ENCODE peak calls at places on chromosomes 2 and 18, in ten cellular contexts. L is HL-60, F is MM.1S, J is Caco-2, R is brain microvascular endothelial cell, E is AG09309, Y is mammary epithelial cell, W is A673, S is body of pancreas, U is HFF-Myc. V is an unnamed sample.

GRCh38 chr2:11683486-11683885 is 13.5 kb upstream of the NTSR2 start:
- DNase-seq in L (no peak), F (no peak), J (no peak), R (no peak), E (no peak), Y (no peak), W (no peak), S (peak), U (no peak), V (no peak)

GRCh38 chr2:187575081-187576067 is 21.1 kb upstream of the TFPI start:
- DNase-seq in L (no peak), F (no peak), J (no peak), R (no peak), E (no peak), Y (no peak), W (no peak), S (no peak), U (no peak), V (peak)

GRCh38 chr18:68448736-68449135 is 266.2 kb downstream of the TMX3 start:
- DNase-seq in L (no peak), F (no peak), J (no peak), R (peak), E (peak), Y (peak), W (no peak), S (no peak), U (no peak), V (no peak)

GRCh38 chr2:98253461-98254073 is 92.7 kb upstream of the CNGA3 start:
- DNase-seq in L (no peak), F (no peak), J (no peak), R (no peak), E (no peak), Y (peak), W (no peak), S (no peak), U (no peak), V (peak)

GRCh38 chr18:13375302-13376255 is 157.0 kb downstream of the LDLRAD4 start:
- DNase-seq in L (no peak), F (no peak), J (no peak), R (peak), E (peak), Y (peak), W (peak), S (peak), U (peak), V (peak)

GRCh38 chr2:163465440-163465839 is 270.4 kb downstream of the FIGN start:
- DNase-seq in L (no peak), F (no peak), J (no peak), R (no peak), E (no peak), Y (no peak), W (no peak), S (no peak), U (no peak), V (no peak)

GRCh38 chr2:23788100-23788499 is 138.8 kb downstream of the ATAD2B start:
- DNase-seq in L (peak), F (no peak), J (no peak), R (no peak), E (no peak), Y (no peak), W (no peak), S (no peak), U (no peak), V (no peak)

GRCh38 chr2:219570924-219571310 is 422 bp downstream of the OBSL1 start:
- DNase-seq in L (no peak), F (no peak), J (peak), R (no peak), E (no peak), Y (peak), W (no peak), S (no peak), U (no peak), V (peak)

GRCh38 chr18:58344080-58344670 is 284.7 kb downstream of the ALPK2 start:
- DNase-seq in L (no peak), F (no peak), J (no peak), R (no peak), E (no peak), Y (no peak), W (no peak), S (no peak), U (no peak), V (no peak)

GRCh38 chr2:26471278-26471677 is 6.6 kb downstream of the OTOF start:
- DNase-seq in L (no peak), F (no peak), J (no peak), R (no peak), E (no peak), Y (no peak), W (no peak), S (no peak), U (no peak), V (no peak)

GRCh38 chr2:14197293-14197692 is 435.2 kb upstream of the LRATD1 start:
- DNase-seq in L (no peak), F (no peak), J (no peak), R (no peak), E (no peak), Y (no peak), W (no peak), S (no peak), U (no peak), V (no peak)

DNA sequence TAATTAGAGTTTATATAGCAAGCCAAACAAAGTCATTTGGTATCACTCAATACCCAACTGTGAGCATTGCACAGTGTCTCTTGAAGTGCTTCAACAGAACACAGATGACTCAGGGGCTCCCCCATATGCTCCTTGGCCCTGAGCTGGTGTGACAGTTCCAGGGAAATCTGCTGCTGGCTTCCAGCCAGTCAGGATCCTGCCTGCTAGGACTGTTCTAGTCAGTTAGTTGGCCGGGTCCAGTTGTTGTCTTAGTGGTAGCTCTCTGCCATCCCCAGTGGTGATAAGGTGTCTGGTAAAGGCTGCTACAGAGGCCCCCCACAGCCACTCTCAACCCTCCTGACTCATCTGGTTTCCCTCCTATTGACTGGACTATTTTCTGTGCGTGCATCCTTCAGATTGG is 100.3 kb downstream of the IRS1 start:
- DNase-seq in L (no peak), F (no peak), J (no peak), R (peak), E (no peak), Y (no peak), W (peak), S (peak), U (peak), V (peak)
- TF ChIP-seq CTCF in L (no peak), F (no peak), J (no peak), R (peak), E (peak), Y (no peak), W (no peak), S (no peak), U (no peak), V (peak)

GRCh38 chr2:241802806-241803318 is 6.1 kb upstream of the NEU4 start:
- DNase-seq in L (no peak), F (no peak), J (no peak), R (no peak), E (no peak), Y (no peak), W (no peak), S (peak), U (no peak), V (no peak)
- H3K4me3 ChIP-seq in L (no peak), F (no peak), J (no peak), R (no peak), E (no peak), Y (no peak), W (peak), S (no peak), U (peak), V (no peak)

GRCh38 chr18:79935098-79935480 is 16.4 kb downstream of the SLC66A2 start:
- DNase-seq in L (no peak), F (no peak), J (no peak), R (no peak), E (no peak), Y (no peak), W (no peak), S (no peak), U (no peak), V (no peak)

GRCh38 chr18:79935925-79936324 is 15.5 kb downstream of the SLC66A2 start:
- DNase-seq in L (no peak), F (no peak), J (no peak), R (no peak), E (no peak), Y (no peak), W (no peak), S (no peak), U (no peak), V (no peak)

GRCh38 chr18:79935499-79935898 is 16.0 kb downstream of the SLC66A2 start:
- DNase-seq in L (no peak), F (no peak), J (no peak), R (no peak), E (no peak), Y (no peak), W (no peak), S (no peak), U (no peak), V (no peak)

GRCh38 chr18:79933765-79934164 is 17.7 kb downstream of the SLC66A2 start:
- DNase-seq in L (peak), F (no peak), J (peak), R (peak), E (no peak), Y (no peak), W (no peak), S (peak), U (peak), V (peak)

GRCh38 chr18:79934311-79935097 is 16.9 kb downstream of the SLC66A2 start:
- DNase-seq in L (peak), F (no peak), J (peak), R (no peak), E (no peak), Y (no peak), W (no peak), S (no peak), U (no peak), V (peak)
- TF ChIP-seq CTCF in L (no peak), F (no peak), J (peak), R (peak), E (no peak), Y (no peak), W (no peak), S (peak), U (no peak), V (no peak)

DNA sequence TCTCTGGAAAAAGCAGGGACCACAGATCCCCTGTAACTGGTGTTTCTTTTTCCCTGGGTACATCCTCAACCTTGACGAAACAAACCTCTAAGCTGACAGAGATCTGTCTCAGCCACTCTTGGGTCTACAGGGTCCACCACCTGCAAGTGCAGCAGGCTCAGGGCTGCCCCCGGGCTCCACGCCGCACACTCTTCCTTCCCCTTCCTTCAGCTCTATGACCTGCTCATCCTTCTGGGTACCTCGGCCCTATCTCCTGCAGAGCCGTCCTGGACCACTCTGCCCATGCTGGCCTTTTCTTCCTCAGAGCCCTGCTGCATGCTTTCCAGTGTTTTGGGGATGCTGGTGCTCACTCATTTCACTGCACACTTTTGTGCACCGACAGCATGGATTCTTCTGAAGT is 27.5 kb downstream of the TUBB6 start:
- DNase-seq in L (no peak), F (no peak), J (no peak), R (no peak), E (no peak), Y (no peak), W (no peak), S (no peak), U (no peak), V (no peak)
- H3K4me3 ChIP-seq in L (no peak), F (no peak), J (no peak), R (no peak), E (no peak), Y (no peak), W (no peak), S (no peak), U (no peak), V (no peak)

DNA sequence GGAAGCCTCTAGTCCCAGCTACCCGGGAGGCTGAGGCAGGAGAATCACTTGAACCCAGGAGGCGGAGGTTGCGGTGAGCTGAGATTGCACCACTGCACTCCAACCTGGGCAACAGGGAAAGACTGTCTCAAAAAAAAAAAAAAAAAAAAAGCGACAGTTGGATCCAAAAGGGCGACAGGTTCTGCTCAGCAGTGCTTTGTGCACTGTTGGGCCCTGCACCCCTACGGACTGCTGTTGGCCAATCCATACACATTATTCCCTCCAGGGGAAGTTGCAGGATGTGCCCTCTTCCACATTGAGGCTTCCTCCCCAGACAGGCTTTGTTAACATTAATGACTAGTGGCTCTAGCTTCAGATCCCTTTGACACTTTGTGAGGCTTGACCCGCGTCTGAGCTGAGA is 9.4 kb downstream of the NT5DC4 start:
- DNase-seq in L (no peak), F (no peak), J (no peak), R (no peak), E (no peak), Y (no peak), W (no peak), S (no peak), U (no peak), V (no peak)
- TF ChIP-seq CTCF in L (no peak), F (no peak), J (no peak), R (no peak), E (no peak), Y (no peak), W (no peak), S (no peak), U (no peak), V (no peak)